ENCODE peak calls at places on chromosomes 13 and 19, in nine cellular contexts. M is uterus, E is stomach, X is IMR-90, T is breast epithelium, L is H1, J is gastrocnemius medialis, U is Peyer's patch, N is lower leg skin. K is an unnamed sample.

GRCh38 chr19:29559743-29560142 is 33.9 kb downstream of the VSTM2B start:
- DNase-seq in M (no peak), E (no peak), X (no peak), T (no peak), L (no peak), J (no peak), U (no peak), N (peak), K (no peak)

GRCh38 chr19:35557539-35558399 is 5.7 kb downstream of the ATP4A start:
- DNase-seq in M (no peak), E (peak), X (peak), T (no peak), L (peak), J (peak), U (no peak), N (peak), K (peak)

GRCh38 chr19:5665781-5666513 is 14.4 kb downstream of the MICOS13 start:
- DNase-seq in M (no peak), E (no peak), X (peak), T (no peak), L (no peak), J (no peak), U (no peak), N (no peak), K (no peak)

GRCh38 chr19:21094347-21095025 is 12.5 kb downstream of the ZNF714 start:
- DNase-seq in M (no peak), E (no peak), X (no peak), T (no peak), L (no peak), J (no peak), U (no peak), N (no peak), K (no peak)

GRCh38 chr19:1104452-1105216 is 840 bp downstream of the GPX4 start:
- DNase-seq in M (peak), E (peak), X (peak), T (peak), L (no peak), J (peak), U (peak), N (peak), K (peak)

GRCh38 chr13:39244561-39245230 is 206.4 kb downstream of the NHLRC3 start:
- DNase-seq in M (no peak), E (no peak), X (no peak), T (no peak), L (no peak), J (no peak), U (no peak), N (no peak), K (no peak)

GRCh38 chr13:47832458-47832972 is 168.6 kb downstream of the SUCLA2 start:
- DNase-seq in M (no peak), E (no peak), X (no peak), T (no peak), L (no peak), J (no peak), U (no peak), N (no peak), K (no peak)

GRCh38 chr13:91647361-91647970 is 249.0 kb downstream of the GPC5 start:
- DNase-seq in M (no peak), E (no peak), X (peak), T (no peak), L (peak), J (no peak), U (no peak), N (no peak), K (peak)

GRCh38 chr13:98466634-98467236 is 110.2 kb downstream of the STK24 start:
- DNase-seq in M (no peak), E (no peak), X (peak), T (no peak), L (no peak), J (no peak), U (peak), N (no peak), K (peak)

GRCh38 chr19:39113199-39113598 is 12.4 kb upstream of the PAK4 start:
- DNase-seq in M (no peak), E (no peak), X (no peak), T (no peak), L (no peak), J (no peak), U (no peak), N (no peak), K (no peak)

GRCh38 chr13:39485314-39485700 is 117.7 kb downstream of the LHFPL6 start:
- DNase-seq in M (no peak), E (no peak), X (peak), T (no peak), L (no peak), J (no peak), U (no peak), N (no peak), K (no peak)

GRCh38 chr19:49114630-49115363 is 627 bp downstream of the LIN7B start:
- DNase-seq in M (peak), E (peak), X (peak), T (no peak), L (no peak), J (peak), U (peak), N (peak), K (peak)

GRCh38 chr19:7665076-7665475 is 3.8 kb upstream of the RETN start:
- DNase-seq in M (no peak), E (no peak), X (peak), T (no peak), L (no peak), J (no peak), U (no peak), N (no peak), K (no peak)

GRCh38 chr19:55461974-55462628 is 659 bp upstream of the ISOC2 start:
- DNase-seq in M (no peak), E (no peak), X (peak), T (no peak), L (no peak), J (no peak), U (no peak), N (no peak), K (peak)

GRCh38 chr13:28636078-28636477 is 22.9 kb upstream of the POMP start:
- DNase-seq in M (no peak), E (no peak), X (peak), T (no peak), L (no peak), J (no peak), U (no peak), N (no peak), K (no peak)

GRCh38 chr19:4064551-4065260 is 2.0 kb downstream of the ZBTB7A start:
- DNase-seq in M (peak), E (peak), X (no peak), T (no peak), L (no peak), J (peak), U (peak), N (peak), K (no peak)

GRCh38 chr19:4063369-4064072 is 3.2 kb downstream of the ZBTB7A start:
- DNase-seq in M (no peak), E (no peak), X (no peak), T (no peak), L (no peak), J (peak), U (peak), N (peak), K (no peak)

GRCh38 chr19:4065430-4066175 is 1.1 kb downstream of the ZBTB7A start:
- DNase-seq in M (peak), E (peak), X (peak), T (peak), L (peak), J (peak), U (peak), N (peak), K (peak)

GRCh38 chr19:4062576-4063368 is 3.9 kb downstream of the ZBTB7A start:
- DNase-seq in M (no peak), E (no peak), X (no peak), T (no peak), L (no peak), J (no peak), U (no peak), N (peak), K (no peak)

GRCh38 chr19:4064073-4064550 is 2.6 kb downstream of the ZBTB7A start:
- DNase-seq in M (peak), E (no peak), X (peak), T (no peak), L (no peak), J (peak), U (peak), N (no peak), K (no peak)
- TF ChIP-seq POLR2A in M (no peak), E (no peak), X (peak), T (peak), L (no peak), J (peak), U (no peak), N (no peak), K (no peak)

DNA sequence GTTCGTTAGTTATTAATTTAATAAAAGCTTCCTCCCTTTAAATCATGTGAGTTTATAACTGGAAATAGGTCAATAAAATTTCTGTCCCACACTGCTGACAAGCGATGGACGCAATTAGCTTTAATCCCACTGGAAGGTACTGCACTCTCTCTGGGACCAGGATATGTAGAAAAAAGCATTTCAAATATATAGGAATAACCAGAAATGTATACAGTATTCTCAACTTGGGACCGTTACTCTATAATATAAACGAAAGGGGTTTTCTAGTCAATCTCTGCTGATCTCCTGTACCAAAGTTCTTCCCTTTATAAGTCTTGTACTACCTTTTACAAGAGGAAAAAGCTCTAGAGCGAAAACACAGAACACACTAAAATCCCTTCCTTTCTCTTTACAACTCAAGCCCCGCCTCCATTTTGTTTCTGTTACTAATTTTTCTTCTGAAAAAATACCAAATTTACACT is 1.8 kb upstream of the USPL1 start:
- DNase-seq in M (no peak), E (no peak), X (peak), T (no peak), L (no peak), J (no peak), U (no peak), N (no peak), K (no peak)
- TF ChIP-seq POLR2A in M (peak), E (no peak), X (no peak), T (no peak), L (no peak), J (no peak), U (no peak), N (no peak), K (no peak)

DNA sequence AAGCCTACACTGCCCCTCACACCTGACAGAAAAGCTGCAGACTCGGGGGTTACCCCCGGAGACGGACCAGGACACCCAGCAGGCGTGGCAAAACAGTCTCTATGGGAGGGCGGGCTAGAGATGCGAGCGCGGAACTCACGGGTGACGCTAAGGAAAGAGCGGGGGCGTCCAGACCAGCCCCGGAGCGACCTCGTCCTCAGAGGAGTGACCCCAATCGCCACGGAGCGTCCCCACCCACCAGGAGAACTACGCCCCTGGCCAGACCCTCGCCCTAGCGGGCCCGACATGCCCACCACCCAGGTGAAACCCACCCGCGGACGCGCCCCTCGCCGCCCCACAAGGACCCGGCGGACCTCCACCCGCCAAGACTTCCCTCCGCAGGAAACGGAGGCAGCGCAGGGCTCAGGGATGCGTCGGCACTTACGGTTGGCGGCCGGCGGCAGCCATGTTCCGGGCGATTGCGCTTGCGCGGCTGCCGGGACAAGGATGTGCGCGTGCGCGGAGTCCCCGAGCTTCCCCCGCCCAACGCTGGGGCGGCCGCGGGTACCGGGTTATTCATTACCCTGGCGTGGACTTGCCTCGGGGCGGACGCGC is at the start of gene ZNF329:
- DNase-seq in M (peak), E (peak), X (peak), T (peak), L (no peak), J (peak), U (peak), N (peak), K (peak)
- TF ChIP-seq POLR2A in M (no peak), E (no peak), X (peak), T (no peak), L (peak), J (no peak), U (no peak), N (no peak), K (peak)

GRCh38 chr13:67726979-67727378 is 496.8 kb upstream of the PCDH9 start:
- DNase-seq in M (no peak), E (no peak), X (no peak), T (no peak), L (no peak), J (no peak), U (no peak), N (no peak), K (no peak)

GRCh38 chr13:67725999-67726398 is 495.9 kb upstream of the PCDH9 start:
- DNase-seq in M (no peak), E (no peak), X (no peak), T (no peak), L (no peak), J (no peak), U (no peak), N (no peak), K (no peak)
- TF ChIP-seq POLR2A in M (no peak), E (no peak), X (no peak), T (no peak), L (no peak), J (no peak), U (no peak), N (no peak), K (no peak)